ENCODE peak calls at places on chromosomes 12 and 14, in eight cellular contexts. One of them, this sample, is unnamed.

GRCh38 chr12:64273527-64274403 is 51.7 kb upstream of the KICS2 start:
- DNase-seq in WTC11: peak; percentile 60
- DNase-seq in hypothalamus: no peak
- DNase-seq in AML-193: no peak
- DNase-seq in GM04504: peak; percentile 5
- DNase-seq in stimulated activated CD4-positive, alpha-beta T cell treated with anti-CD3 and anti-CD28 coated beads, Interleukin-1b, Interleukin-23, amount 100 ng/mL, for 4 hours: no peak
- DNase-seq in brain microvascular endothelial cell: peak; percentile 12
- DNase-seq in nephron progenitor cell: peak; percentile 22
- DNase-seq in this sample: no peak

GRCh38 chr12:49057888-49058287 is 2.7 kb downstream of the KMT2D start:
- DNase-seq in stimulated activated CD4-positive, alpha-beta T cell treated with anti-CD3 and anti-CD28 coated beads, Interleukin-1b, Interleukin-23, amount 100 ng/mL, for 4 hours: no peak
- DNase-seq in nephron progenitor cell: no peak
- DNase-seq in hypothalamus: no peak
- DNase-seq in brain microvascular endothelial cell: no peak
- DNase-seq in GM04504: no peak
- DNase-seq in AML-193: peak; percentile 17
- DNase-seq in WTC11: no peak
- DNase-seq in this sample: no peak

GRCh38 chr12:76183459-76184186 is 99.1 kb upstream of the NAP1L1 start:
- DNase-seq in nephron progenitor cell: no peak
- DNase-seq in AML-193: no peak
- DNase-seq in brain microvascular endothelial cell: peak; percentile 100
- DNase-seq in hypothalamus: no peak
- DNase-seq in stimulated activated CD4-positive, alpha-beta T cell treated with anti-CD3 and anti-CD28 coated beads, Interleukin-1b, Interleukin-23, amount 100 ng/mL, for 4 hours: peak; percentile 5
- DNase-seq in GM04504: peak; percentile 94
- DNase-seq in WTC11: no peak
- DNase-seq in this sample: no peak

GRCh38 chr12:15789215-15790171 is at the start of gene EPS8:
- DNase-seq in WTC11: peak; percentile 90
- DNase-seq in brain microvascular endothelial cell: peak; percentile 85
- DNase-seq in stimulated activated CD4-positive, alpha-beta T cell treated with anti-CD3 and anti-CD28 coated beads, Interleukin-1b, Interleukin-23, amount 100 ng/mL, for 4 hours: peak; percentile 82
- DNase-seq in hypothalamus: peak; percentile 85
- DNase-seq in AML-193: peak; percentile 85
- DNase-seq in nephron progenitor cell: peak; percentile 98
- DNase-seq in GM04504: peak; percentile 89
- DNase-seq in this sample: peak; percentile 92

GRCh38 chr14:54881235-54881760 is 21.3 kb downstream of the GCH1 start:
- DNase-seq in hypothalamus: no peak
- DNase-seq in nephron progenitor cell: no peak
- DNase-seq in brain microvascular endothelial cell: peak; percentile 79
- DNase-seq in WTC11: no peak
- DNase-seq in GM04504: no peak
- DNase-seq in stimulated activated CD4-positive, alpha-beta T cell treated with anti-CD3 and anti-CD28 coated beads, Interleukin-1b, Interleukin-23, amount 100 ng/mL, for 4 hours: no peak
- DNase-seq in AML-193: peak; percentile 33
- DNase-seq in this sample: no peak

GRCh38 chr14:65006251-65006721 is 19.6 kb downstream of the FNTB start:
- DNase-seq in brain microvascular endothelial cell: peak; percentile 27
- DNase-seq in AML-193: no peak
- DNase-seq in WTC11: no peak
- DNase-seq in GM04504: no peak
- DNase-seq in hypothalamus: no peak
- DNase-seq in stimulated activated CD4-positive, alpha-beta T cell treated with anti-CD3 and anti-CD28 coated beads, Interleukin-1b, Interleukin-23, amount 100 ng/mL, for 4 hours: no peak
- DNase-seq in nephron progenitor cell: no peak
- DNase-seq in this sample: no peak

GRCh38 chr14:89625988-89626806 is 209.2 kb upstream of the FOXN3 start:
- DNase-seq in brain microvascular endothelial cell: no peak
- DNase-seq in WTC11: no peak
- DNase-seq in hypothalamus: no peak
- DNase-seq in stimulated activated CD4-positive, alpha-beta T cell treated with anti-CD3 and anti-CD28 coated beads, Interleukin-1b, Interleukin-23, amount 100 ng/mL, for 4 hours: no peak
- DNase-seq in nephron progenitor cell: no peak
- DNase-seq in AML-193: no peak
- DNase-seq in GM04504: no peak
- DNase-seq in this sample: no peak

GRCh38 chr12:83642205-83642604 is 955.5 kb downstream of the TMTC2 start:
- DNase-seq in AML-193: no peak
- DNase-seq in GM04504: no peak
- DNase-seq in hypothalamus: no peak
- DNase-seq in brain microvascular endothelial cell: no peak
- DNase-seq in stimulated activated CD4-positive, alpha-beta T cell treated with anti-CD3 and anti-CD28 coated beads, Interleukin-1b, Interleukin-23, amount 100 ng/mL, for 4 hours: no peak
- DNase-seq in WTC11: no peak
- DNase-seq in nephron progenitor cell: no peak
- DNase-seq in this sample: no peak

GRCh38 chr12:49341777-49342065 is 4.7 kb upstream of the C1QL4 start:
- DNase-seq in nephron progenitor cell: no peak
- DNase-seq in brain microvascular endothelial cell: no peak
- DNase-seq in stimulated activated CD4-positive, alpha-beta T cell treated with anti-CD3 and anti-CD28 coated beads, Interleukin-1b, Interleukin-23, amount 100 ng/mL, for 4 hours: no peak
- DNase-seq in WTC11: no peak
- DNase-seq in hypothalamus: no peak
- DNase-seq in GM04504: no peak
- DNase-seq in AML-193: no peak
- DNase-seq in this sample: no peak

GRCh38 chr12:4107436-4107878 is 166.1 kb upstream of the CCND2 start:
- DNase-seq in GM04504: peak; percentile 10
- DNase-seq in nephron progenitor cell: no peak
- DNase-seq in hypothalamus: no peak
- DNase-seq in AML-193: peak; percentile 84
- DNase-seq in stimulated activated CD4-positive, alpha-beta T cell treated with anti-CD3 and anti-CD28 coated beads, Interleukin-1b, Interleukin-23, amount 100 ng/mL, for 4 hours: no peak
- DNase-seq in WTC11: peak; percentile 54
- DNase-seq in brain microvascular endothelial cell: peak; percentile 66
- DNase-seq in this sample: no peak

GRCh38 chr12:113180333-113180732 is 4.9 kb downstream of the DDX54 start:
- DNase-seq in nephron progenitor cell: no peak
- DNase-seq in WTC11: no peak
- DNase-seq in brain microvascular endothelial cell: no peak
- DNase-seq in AML-193: no peak
- DNase-seq in stimulated activated CD4-positive, alpha-beta T cell treated with anti-CD3 and anti-CD28 coated beads, Interleukin-1b, Interleukin-23, amount 100 ng/mL, for 4 hours: no peak
- DNase-seq in GM04504: no peak
- DNase-seq in hypothalamus: no peak
- DNase-seq in this sample: no peak

GRCh38 chr12:5429741-5430557 is 2.0 kb upstream of the NTF3 start:
- DNase-seq in WTC11: peak; percentile 50
- DNase-seq in stimulated activated CD4-positive, alpha-beta T cell treated with anti-CD3 and anti-CD28 coated beads, Interleukin-1b, Interleukin-23, amount 100 ng/mL, for 4 hours: no peak
- DNase-seq in GM04504: no peak
- DNase-seq in nephron progenitor cell: no peak
- DNase-seq in hypothalamus: no peak
- DNase-seq in AML-193: no peak
- DNase-seq in brain microvascular endothelial cell: no peak
- DNase-seq in this sample: peak; percentile 51

GRCh38 chr12:64389154-64389553 is 1.4 kb downstream of the C12orf56 start:
- DNase-seq in brain microvascular endothelial cell: no peak
- DNase-seq in GM04504: no peak
- DNase-seq in hypothalamus: no peak
- DNase-seq in AML-193: no peak
- DNase-seq in stimulated activated CD4-positive, alpha-beta T cell treated with anti-CD3 and anti-CD28 coated beads, Interleukin-1b, Interleukin-23, amount 100 ng/mL, for 4 hours: no peak
- DNase-seq in WTC11: no peak
- DNase-seq in nephron progenitor cell: no peak
- DNase-seq in this sample: no peak

GRCh38 chr14:99899578-99900178 is 106.5 kb downstream of the EML1 start:
- DNase-seq in brain microvascular endothelial cell: no peak
- DNase-seq in WTC11: no peak
- DNase-seq in hypothalamus: no peak
- DNase-seq in GM04504: no peak
- DNase-seq in nephron progenitor cell: no peak
- DNase-seq in AML-193: peak; percentile 6
- DNase-seq in stimulated activated CD4-positive, alpha-beta T cell treated with anti-CD3 and anti-CD28 coated beads, Interleukin-1b, Interleukin-23, amount 100 ng/mL, for 4 hours: no peak
- DNase-seq in this sample: no peak

GRCh38 chr12:38541849-38542248 is 225.3 kb downstream of the ALG10B start:
- DNase-seq in brain microvascular endothelial cell: no peak
- DNase-seq in hypothalamus: no peak
- DNase-seq in AML-193: no peak
- DNase-seq in GM04504: no peak
- DNase-seq in stimulated activated CD4-positive, alpha-beta T cell treated with anti-CD3 and anti-CD28 coated beads, Interleukin-1b, Interleukin-23, amount 100 ng/mL, for 4 hours: no peak
- DNase-seq in nephron progenitor cell: no peak
- DNase-seq in WTC11: no peak
- DNase-seq in this sample: no peak